ENCODE peak calls at places on chromosome 12, in four cellular contexts. One of them, this sample, is unnamed.

GRCh38 chr12:107223816-107224215 is 130.5 kb upstream of the CRY1 start:
- DNase-seq in lower leg skin: no peak
- DNase-seq in IMR-90: peak
- DNase-seq in lower lobe of right lung: no peak
- DNase-seq in this sample: peak

GRCh38 chr12:2540535-2540941 is 254.2 kb upstream of the FKBP4 start:
- DNase-seq in lower leg skin: no peak
- DNase-seq in lower lobe of right lung: no peak
- DNase-seq in IMR-90: no peak
- DNase-seq in this sample: no peak

GRCh38 chr12:118714051-118714460 is 267.3 kb upstream of the SRRM4 start:
- DNase-seq in IMR-90: no peak
- DNase-seq in lower lobe of right lung: no peak
- DNase-seq in lower leg skin: peak
- DNase-seq in this sample: no peak

GRCh38 chr12:103832048-103832798 is 8.8 kb downstream of the NT5DC3 start:
- DNase-seq in lower lobe of right lung: no peak
- DNase-seq in IMR-90: no peak
- DNase-seq in lower leg skin: no peak
- DNase-seq in this sample: no peak

GRCh38 chr12:65962921-65963883 is 138.9 kb downstream of the HMGA2 start:
- DNase-seq in lower leg skin: no peak
- DNase-seq in lower lobe of right lung: no peak
- DNase-seq in IMR-90: no peak
- DNase-seq in this sample: no peak

GRCh38 chr12:64160718-64161060 is 61.4 kb downstream of the KICS2 start:
- DNase-seq in IMR-90: peak
- DNase-seq in lower leg skin: no peak
- DNase-seq in lower lobe of right lung: no peak
- DNase-seq in this sample: peak

GRCh38 chr12:96108321-96108720 is 72.9 kb upstream of the LTA4H start:
- DNase-seq in lower lobe of right lung: no peak
- DNase-seq in lower leg skin: peak
- DNase-seq in IMR-90: no peak
- DNase-seq in this sample: no peak

GRCh38 chr12:110245278-110245868 is 35.7 kb upstream of the ATP2A2 start:
- DNase-seq in lower lobe of right lung: peak
- DNase-seq in lower leg skin: no peak
- DNase-seq in IMR-90: no peak
- DNase-seq in this sample: peak

GRCh38 chr12:111322336-111323250 is 46.3 kb downstream of the PHETA1 start:
- DNase-seq in lower leg skin: no peak
- DNase-seq in IMR-90: no peak
- DNase-seq in lower lobe of right lung: no peak
- DNase-seq in this sample: no peak

GRCh38 chr12:92389466-92389865 is 243.8 kb upstream of the BTG1 start:
- DNase-seq in lower leg skin: no peak
- DNase-seq in IMR-90: no peak
- DNase-seq in lower lobe of right lung: no peak
- DNase-seq in this sample: no peak

GRCh38 chr12:45299132-45299692 is 83.3 kb downstream of the ANO6 start:
- DNase-seq in lower leg skin: no peak
- DNase-seq in lower lobe of right lung: no peak
- DNase-seq in IMR-90: peak
- DNase-seq in this sample: peak

GRCh38 chr12:53868516-53868986 is 70.1 kb upstream of the HOXC13 start:
- DNase-seq in lower lobe of right lung: no peak
- DNase-seq in lower leg skin: no peak
- DNase-seq in IMR-90: no peak
- DNase-seq in this sample: no peak

GRCh38 chr12:104985206-104985605 is 910 bp upstream of the NOPCHAP1 start:
- DNase-seq in IMR-90: no peak
- DNase-seq in lower leg skin: no peak
- DNase-seq in lower lobe of right lung: no peak
- DNase-seq in this sample: no peak
- TF ChIP-seq CTCF in IMR-90: no peak
- TF ChIP-seq CTCF in lower leg skin: no peak
- TF ChIP-seq CTCF in lower lobe of right lung: no peak
- TF ChIP-seq CTCF in this sample: no peak

GRCh38 chr12:100986595-100987547 is 192.3 kb downstream of the ANO4 start:
- DNase-seq in lower leg skin: no peak
- DNase-seq in IMR-90: peak
- DNase-seq in lower lobe of right lung: no peak
- DNase-seq in this sample: peak

GRCh38 chr12:100984821-100985220 is 190.2 kb downstream of the ANO4 start:
- DNase-seq in lower leg skin: no peak
- DNase-seq in IMR-90: no peak
- DNase-seq in lower lobe of right lung: no peak
- DNase-seq in this sample: peak

GRCh38 chr12:100991059-100991562 is 196.5 kb downstream of the ANO4 start:
- DNase-seq in lower lobe of right lung: no peak
- DNase-seq in lower leg skin: no peak
- DNase-seq in IMR-90: no peak
- DNase-seq in this sample: no peak

GRCh38 chr12:100988278-100988625 is 193.7 kb downstream of the ANO4 start:
- DNase-seq in lower leg skin: no peak
- DNase-seq in IMR-90: no peak
- DNase-seq in lower lobe of right lung: no peak
- DNase-seq in this sample: no peak

DNA sequence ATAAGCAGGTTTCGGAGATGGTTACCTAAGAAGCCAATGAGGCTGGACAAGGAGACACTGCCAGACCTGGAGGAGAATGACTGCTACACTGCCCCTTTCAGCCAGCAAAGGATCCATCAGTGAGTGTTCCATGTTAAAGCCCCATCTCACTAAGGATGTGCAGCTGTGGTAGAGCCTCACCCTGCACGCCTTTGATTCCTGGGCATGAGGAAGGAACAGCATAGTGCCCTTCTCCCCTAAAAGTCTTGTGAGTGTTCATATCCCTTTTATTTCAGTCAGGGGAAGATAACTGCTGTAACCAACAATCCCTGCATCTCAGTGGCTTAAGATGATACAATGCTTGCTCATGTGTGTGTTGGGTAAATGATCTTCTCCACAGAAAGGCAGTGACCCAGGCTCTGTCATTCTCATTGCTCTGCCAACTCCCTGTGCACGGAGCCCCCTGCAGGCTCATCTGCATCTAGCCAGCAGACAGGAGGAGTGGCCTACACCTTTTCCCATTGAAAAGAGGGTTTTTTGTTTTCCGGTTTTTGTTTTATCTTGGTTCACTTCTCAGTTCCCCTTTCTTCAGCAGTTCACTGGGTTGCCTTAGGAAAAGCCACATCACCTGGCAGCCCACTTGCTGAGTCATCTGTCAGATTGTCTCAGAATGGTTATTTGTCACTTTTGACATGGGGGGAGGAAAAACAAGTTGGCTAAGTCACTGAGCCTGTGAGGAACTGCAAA is 193.1 kb downstream of the ANO4 start:
- DNase-seq in IMR-90: peak
- DNase-seq in lower lobe of right lung: no peak
- DNase-seq in lower leg skin: no peak
- DNase-seq in this sample: peak
- TF ChIP-seq CTCF in IMR-90: peak
- TF ChIP-seq CTCF in lower lobe of right lung: no peak
- TF ChIP-seq CTCF in lower leg skin: no peak
- TF ChIP-seq CTCF in this sample: peak

GRCh38 chr12:68037616-68038255 is 48.5 kb downstream of the IFNG-AS1 start:
- DNase-seq in lower lobe of right lung: no peak
- DNase-seq in lower leg skin: no peak
- DNase-seq in IMR-90: no peak
- DNase-seq in this sample: no peak

GRCh38 chr12:68043446-68043845 is 54.2 kb downstream of the IFNG-AS1 start:
- DNase-seq in IMR-90: no peak
- DNase-seq in lower lobe of right lung: no peak
- DNase-seq in lower leg skin: no peak
- DNase-seq in this sample: no peak

GRCh38 chr12:68040450-68041075 is 51.3 kb downstream of the IFNG-AS1 start:
- DNase-seq in lower leg skin: no peak
- DNase-seq in IMR-90: peak
- DNase-seq in lower lobe of right lung: no peak
- DNase-seq in this sample: peak

GRCh38 chr12:68038650-68039049 is 49.4 kb downstream of the IFNG-AS1 start:
- DNase-seq in lower lobe of right lung: no peak
- DNase-seq in IMR-90: no peak
- DNase-seq in lower leg skin: no peak
- DNase-seq in this sample: no peak

GRCh38 chr12:68042212-68042699 is 53.0 kb downstream of the IFNG-AS1 start:
- DNase-seq in IMR-90: peak
- DNase-seq in lower lobe of right lung: no peak
- DNase-seq in lower leg skin: no peak
- DNase-seq in this sample: peak
- TF ChIP-seq CTCF in IMR-90: no peak
- TF ChIP-seq CTCF in lower lobe of right lung: no peak
- TF ChIP-seq CTCF in lower leg skin: no peak
- TF ChIP-seq CTCF in this sample: no peak

DNA sequence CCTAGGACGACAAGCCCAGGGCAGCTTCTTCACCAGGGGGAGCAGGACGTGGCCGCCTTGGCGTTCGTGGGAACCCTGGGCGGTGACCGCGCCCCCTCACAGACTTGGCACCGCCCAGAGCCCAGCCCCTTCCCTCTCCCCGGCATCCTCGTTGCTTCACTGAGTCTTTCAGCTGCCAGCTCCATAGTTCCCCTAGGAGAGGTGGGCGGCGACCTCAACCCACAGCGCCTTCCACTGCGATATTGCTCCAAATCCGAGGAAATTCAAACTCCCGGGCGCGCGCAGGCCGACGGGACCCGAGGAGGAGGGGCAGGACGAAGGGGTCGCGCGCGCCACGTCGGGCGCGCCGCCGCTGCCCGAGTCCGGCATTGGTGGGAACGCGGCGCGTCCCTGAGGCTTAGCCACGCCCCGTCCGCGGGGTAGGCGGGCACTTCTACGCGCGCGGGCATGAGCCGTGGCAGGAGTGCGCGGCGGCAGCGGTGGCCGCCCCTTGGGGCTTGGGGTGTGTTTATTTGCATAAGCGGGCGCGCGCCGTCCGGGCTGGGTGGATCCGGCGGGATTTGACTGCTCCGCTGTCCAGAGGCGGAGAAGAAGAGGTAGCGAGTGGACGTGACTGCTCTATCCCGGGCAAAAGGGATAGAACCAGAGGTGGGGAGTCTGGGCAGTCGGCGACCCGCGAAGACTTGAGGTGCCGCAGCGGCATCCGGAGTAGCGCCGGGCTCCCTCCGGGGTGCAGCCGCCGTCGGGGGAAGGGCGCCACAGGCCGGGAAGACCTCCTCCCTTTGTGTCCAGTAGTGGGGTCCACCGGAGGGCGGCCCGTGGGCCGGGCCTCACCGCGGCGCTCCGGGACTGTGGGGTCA is at the start of the genes APAF1 and IKBIP:
- DNase-seq in IMR-90: peak
- DNase-seq in lower lobe of right lung: peak
- DNase-seq in lower leg skin: peak
- DNase-seq in this sample: peak
- TF ChIP-seq CTCF in IMR-90: no peak
- TF ChIP-seq CTCF in lower lobe of right lung: no peak
- TF ChIP-seq CTCF in lower leg skin: no peak
- TF ChIP-seq CTCF in this sample: no peak

DNA sequence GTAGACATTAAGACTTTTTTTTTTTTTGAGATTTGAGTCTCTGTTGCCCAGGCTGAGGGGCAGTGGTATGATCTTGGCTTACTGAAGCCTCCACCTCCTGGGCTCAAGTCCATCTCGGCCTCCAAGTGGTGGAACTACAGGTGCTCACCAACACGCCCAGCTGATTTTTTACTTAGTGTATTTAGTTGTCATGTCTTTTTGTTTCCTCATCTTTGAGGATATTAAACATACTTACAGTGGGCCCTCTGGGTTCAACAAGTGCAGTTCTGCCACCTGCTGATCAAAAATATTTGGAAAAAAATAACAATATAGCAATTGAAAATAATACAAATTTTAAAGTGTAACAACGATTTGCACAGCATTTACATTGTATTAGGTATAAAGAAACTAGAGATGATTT is 4.4 kb upstream of the B4GALNT1 start:
- DNase-seq in IMR-90: no peak
- DNase-seq in lower lobe of right lung: no peak
- DNase-seq in lower leg skin: peak
- DNase-seq in this sample: no peak
- TF ChIP-seq CTCF in IMR-90: no peak
- TF ChIP-seq CTCF in lower lobe of right lung: no peak
- TF ChIP-seq CTCF in lower leg skin: no peak
- TF ChIP-seq CTCF in this sample: no peak

DNA sequence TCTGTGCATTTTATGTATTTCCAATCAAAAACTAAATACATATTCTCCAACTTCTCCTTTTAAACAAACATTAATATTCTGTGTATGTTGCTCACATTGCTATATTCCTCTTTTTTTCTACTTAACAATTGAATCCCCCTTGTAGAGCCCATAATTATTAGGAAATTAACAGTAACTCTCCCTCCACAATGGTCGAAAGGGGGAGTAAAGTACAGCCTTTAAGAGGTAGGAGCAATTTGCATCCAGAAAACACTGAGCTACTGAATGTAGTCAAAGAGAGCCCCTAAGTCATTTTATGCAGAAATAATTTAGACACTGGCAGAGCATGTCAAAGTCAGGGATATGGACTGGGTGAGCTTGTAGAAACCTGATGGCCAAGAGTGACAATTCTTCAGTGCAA is 57.2 kb upstream of the SCN8A start:
- DNase-seq in lower leg skin: no peak
- DNase-seq in IMR-90: peak
- DNase-seq in lower lobe of right lung: no peak
- DNase-seq in this sample: peak
- TF ChIP-seq CTCF in lower leg skin: no peak
- TF ChIP-seq CTCF in IMR-90: peak
- TF ChIP-seq CTCF in lower lobe of right lung: no peak
- TF ChIP-seq CTCF in this sample: peak

GRCh38 chr12:28622416-28622815 is 432.2 kb downstream of the CCDC91 start:
- DNase-seq in lower lobe of right lung: no peak
- DNase-seq in lower leg skin: no peak
- DNase-seq in IMR-90: peak
- DNase-seq in this sample: peak

GRCh38 chr12:28620281-28620680 is 430.0 kb downstream of the CCDC91 start:
- DNase-seq in IMR-90: no peak
- DNase-seq in lower lobe of right lung: no peak
- DNase-seq in lower leg skin: no peak
- DNase-seq in this sample: no peak

GRCh38 chr12:28618171-28618570 is 427.9 kb downstream of the CCDC91 start:
- DNase-seq in lower lobe of right lung: no peak
- DNase-seq in lower leg skin: no peak
- DNase-seq in IMR-90: no peak
- DNase-seq in this sample: no peak

DNA sequence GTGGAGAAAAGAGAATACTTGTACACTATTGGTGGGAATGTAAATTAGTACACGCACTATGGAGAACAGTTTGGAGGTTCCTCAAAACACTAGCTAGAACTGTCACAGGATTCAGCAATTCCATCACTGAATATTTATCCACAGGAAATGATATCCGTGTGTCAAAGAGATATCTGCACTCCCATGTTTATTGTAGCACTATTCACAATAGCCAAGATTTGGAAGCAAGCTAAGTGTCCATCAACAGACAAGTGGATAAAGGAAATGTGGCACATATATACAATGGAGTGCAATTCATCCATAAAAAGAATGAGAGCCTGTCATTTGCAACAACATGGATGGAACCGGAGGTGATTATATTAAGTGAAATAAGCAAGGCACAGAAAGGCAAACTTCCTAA is 428.5 kb downstream of the CCDC91 start:
- DNase-seq in lower lobe of right lung: no peak
- DNase-seq in IMR-90: no peak
- DNase-seq in lower leg skin: no peak
- DNase-seq in this sample: no peak
- TF ChIP-seq CTCF in lower lobe of right lung: no peak
- TF ChIP-seq CTCF in IMR-90: no peak
- TF ChIP-seq CTCF in lower leg skin: no peak
- TF ChIP-seq CTCF in this sample: no peak

This sample was measured in fibroblast of mammary gland.